ENCODE peak calls at places on chromosomes 7 and 10, in ten cellular contexts. Y is A549, Q is colonic mucosa, J is Caco-2, T is mucosa of descending colon, Z is left ventricle myocardium inferior, N is neuronal stem cell, C is PC-3, W is transverse colon, U is spleen. O is an unnamed sample. For H3K4me1, the result is how much of the 10 kb centered on the place peaks cover.

GRCh38 chr10:52729259-52730104 is 43.1 kb downstream of the MBL2 start:
- DNase-seq in T (peak), Y (peak), C (peak), Z (no peak), U (no peak), Q (no peak), N (no peak), W (no peak), J (peak), O (no peak)

GRCh38 chr7:129746857-129747529 is 135.5 kb downstream of the NRF1 start:
- DNase-seq in U (no peak), C (no peak), Q (no peak), N (no peak), Y (no peak), J (no peak), Z (no peak), W (no peak), T (no peak), O (no peak)

GRCh38 chr7:27611043-27611442 is 51.6 kb downstream of the HIBADH start:
- DNase-seq in Y (no peak), Q (no peak), Z (no peak), N (no peak), C (peak), U (no peak), J (no peak), T (no peak), W (no peak), O (no peak)

GRCh38 chr7:21543528-21544302 is 876 bp downstream of the DNAH11 start:
- DNase-seq in Z (no peak), J (no peak), U (no peak), Y (no peak), N (peak), Q (no peak), W (no peak), T (no peak), C (peak), O (no peak)

GRCh38 chr7:100679927-100680588 is 6.5 kb downstream of the GNB2 start:
- DNase-seq in Y (no peak), Q (no peak), C (no peak), N (no peak), U (no peak), J (no peak), Z (peak), W (peak), T (peak), O (no peak)

GRCh38 chr10:118572286-118573041 is 23.0 kb downstream of the PRLHR start:
- DNase-seq in T (no peak), W (no peak), Z (no peak), N (no peak), Y (no peak), U (no peak), J (no peak), Q (no peak), C (no peak), O (no peak)

GRCh38 chr7:38222481-38223096 is 44.5 kb downstream of the STARD3NL start:
- DNase-seq in C (peak), T (peak), Q (peak), Z (no peak), J (peak), U (no peak), W (no peak), Y (peak), N (peak), O (no peak)

GRCh38 chr10:132133449-132134291 is 53.1 kb upstream of the DPYSL4 start:
- DNase-seq in C (no peak), Y (no peak), Z (peak), U (peak), N (no peak), T (no peak), W (no peak), Q (no peak), J (no peak), O (peak)

GRCh38 chr10:24526085-24526649 is 197.5 kb downstream of the ARHGAP21 start:
- DNase-seq in T (no peak), C (no peak), Y (no peak), N (no peak), Q (no peak), Z (peak), W (no peak), J (no peak), U (no peak), O (no peak)

GRCh38 chr10:116104210-116104932 is 168.6 kb downstream of the GFRA1 start:
- DNase-seq in W (no peak), J (no peak), N (no peak), Z (no peak), U (no peak), C (no peak), Y (no peak), Q (no peak), T (no peak), O (no peak)

GRCh38 chr7:158482460-158482859 is 105.2 kb downstream of the PTPRN2 start:
- DNase-seq in Y (no peak), T (no peak), Z (no peak), N (no peak), Q (no peak), U (no peak), C (peak), J (no peak), W (no peak), O (no peak)

GRCh38 chr7:151432658-151433521 is 7.1 kb downstream of the CRYGN start:
- DNase-seq in Y (peak), C (no peak), N (no peak), W (no peak), J (no peak), T (no peak), Z (no peak), Q (no peak), U (no peak), O (no peak)

GRCh38 chr7:151430391-151431205 is 9.3 kb downstream of the CRYGN start:
- DNase-seq in T (no peak), N (no peak), J (no peak), Z (no peak), C (no peak), W (no peak), Q (no peak), U (peak), Y (no peak), O (no peak)

GRCh38 chr7:151429555-151430331 is 10.2 kb downstream of the CRYGN start:
- DNase-seq in Q (no peak), T (peak), Z (no peak), W (peak), N (no peak), J (no peak), U (peak), C (peak), Y (peak), O (peak)

GRCh38 chr7:151431768-151432311 is 8.1 kb downstream of the CRYGN start:
- DNase-seq in W (no peak), Y (no peak), C (no peak), Z (no peak), T (no peak), J (no peak), U (peak), N (no peak), Q (no peak), O (no peak)

GRCh38 chr7:151431281-151431767 is 8.6 kb downstream of the CRYGN start:
- DNase-seq in Z (no peak), C (no peak), N (no peak), J (no peak), Q (no peak), T (no peak), Y (no peak), U (peak), W (no peak), O (no peak)
- H3K4me1 ChIP-seq in Z (under half), C (under half), N (under half), J (under half), Q (under half), T (under half), Y (under half), U (half or more), W (under half), O (under half)

GRCh38 chr7:74477188-74477587 is 23.5 kb downstream of the GTF2IRD1 start:
- DNase-seq in Y (no peak), J (no peak), Z (no peak), N (no peak), T (no peak), W (no peak), C (no peak), U (no peak), Q (no peak), O (no peak)

GRCh38 chr7:74480861-74481417 is 27.2 kb downstream of the GTF2IRD1 start:
- DNase-seq in T (peak), Q (peak), C (no peak), N (no peak), J (peak), W (peak), U (peak), Z (peak), Y (no peak), O (peak)

GRCh38 chr7:74479961-74480829 is 26.5 kb downstream of the GTF2IRD1 start:
- DNase-seq in Q (peak), N (peak), T (peak), W (peak), U (peak), Z (peak), Y (no peak), J (no peak), C (no peak), O (peak)

GRCh38 chr7:74478671-74479065 is 25.0 kb downstream of the GTF2IRD1 start:
- DNase-seq in Q (no peak), C (no peak), T (no peak), W (no peak), N (no peak), U (no peak), Y (no peak), Z (no peak), J (no peak), O (no peak)

GRCh38 chr7:74479066-74479781 is 25.5 kb downstream of the GTF2IRD1 start:
- DNase-seq in U (no peak), Y (no peak), Z (peak), J (no peak), Q (peak), C (peak), T (peak), N (no peak), W (peak), O (peak)
- H3K4me1 ChIP-seq in U (under half), Y (half or more), Z (half or more), J (half or more), Q (under half), C (half or more), T (under half), N (under half), W (half or more), O (under half)

DNA sequence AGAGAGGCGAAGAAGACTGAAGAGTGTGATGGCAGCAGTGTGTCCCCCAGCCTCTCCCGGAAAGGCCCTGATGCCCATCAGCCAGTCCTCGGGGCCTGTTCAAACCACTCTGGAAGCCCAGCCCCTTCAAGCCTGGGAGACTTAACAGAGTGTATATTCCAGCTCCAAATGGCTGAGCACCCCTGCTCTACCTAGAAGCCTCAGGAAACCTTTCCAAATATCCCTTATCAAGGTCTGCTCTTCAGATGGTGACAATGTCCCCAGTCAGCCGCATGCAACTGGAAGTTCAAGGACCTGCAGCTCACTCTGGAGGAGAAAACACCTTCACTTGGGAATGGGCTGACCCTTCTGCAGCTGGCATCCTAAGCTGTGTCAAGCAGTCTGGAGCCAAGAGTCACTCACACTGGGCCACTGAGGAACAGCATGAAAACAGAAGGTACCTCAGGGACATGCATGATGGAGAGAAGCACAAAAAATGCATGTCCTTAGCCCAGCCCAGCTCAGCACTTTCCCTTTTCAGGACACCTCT is 10.2 kb downstream of the ANXA11 start:
- DNase-seq in W (no peak), Z (no peak), Y (no peak), C (no peak), U (no peak), Q (no peak), N (no peak), T (no peak), J (no peak), O (no peak)
- H3K4me1 ChIP-seq in W (half or more), Z (half or more), Y (half or more), C (half or more), U (half or more), Q (half or more), N (under half), T (half or more), J (half or more), O (half or more)

GRCh38 chr10:128852449-128852848 is 614.6 kb upstream of the MGMT start:
- DNase-seq in Z (no peak), U (no peak), W (no peak), Y (no peak), T (no peak), Q (no peak), C (no peak), N (no peak), J (no peak), O (no peak)
- H3K4me1 ChIP-seq in Z (half or more), U (under half), W (under half), Y (under half), T (under half), Q (under half), C (under half), N (under half), J (under half), O (under half)

GRCh38 chr7:14837216-14837615 is 65.3 kb downstream of the DGKB start:
- DNase-seq in Q (no peak), Y (no peak), U (no peak), C (peak), N (no peak), T (no peak), Z (no peak), J (no peak), W (no peak), O (no peak)

GRCh38 chr7:14836571-14837189 is 65.9 kb downstream of the DGKB start:
- DNase-seq in C (peak), N (peak), J (no peak), T (no peak), Q (no peak), Y (no peak), Z (peak), W (no peak), U (no peak), O (no peak)

GRCh38 chr7:14839307-14839706 is 63.2 kb downstream of the DGKB start:
- DNase-seq in U (no peak), N (no peak), W (no peak), Y (no peak), C (no peak), T (no peak), Z (no peak), J (no peak), Q (no peak), O (no peak)

GRCh38 chr7:14841850-14842249 is 60.7 kb downstream of the DGKB start:
- DNase-seq in Q (no peak), C (peak), N (no peak), U (no peak), Y (no peak), W (no peak), J (no peak), T (no peak), Z (no peak), O (no peak)

GRCh38 chr7:14841086-14841485 is 61.5 kb downstream of the DGKB start:
- DNase-seq in U (no peak), W (no peak), J (no peak), T (no peak), C (peak), Q (no peak), N (no peak), Y (no peak), Z (no peak), O (no peak)
- H3K4me1 ChIP-seq in U (under half), W (under half), J (under half), T (under half), C (half or more), Q (under half), N (under half), Y (under half), Z (under half), O (under half)

GRCh38 chr10:104306897-104307296 is 31.4 kb downstream of the ITPRIP start:
- DNase-seq in C (no peak), J (no peak), W (no peak), U (no peak), Q (no peak), Y (no peak), N (no peak), T (no peak), Z (no peak), O (no peak)

GRCh38 chr10:104303594-104304178 is 34.6 kb downstream of the ITPRIP start:
- DNase-seq in Q (no peak), J (no peak), C (no peak), Y (no peak), T (no peak), W (no peak), Z (no peak), N (no peak), U (no peak), O (no peak)

GRCh38 chr10:104301907-104302690 is 33.1 kb downstream of the GSTO2 start:
- DNase-seq in Y (no peak), Q (no peak), C (no peak), J (no peak), N (no peak), U (no peak), Z (no peak), W (no peak), T (no peak), O (no peak)

GRCh38 chr10:104304346-104304745 is 33.9 kb downstream of the ITPRIP start:
- DNase-seq in Z (no peak), Y (no peak), C (no peak), U (no peak), J (no peak), T (no peak), Q (no peak), W (no peak), N (no peak), O (no peak)

GRCh38 chr10:104304927-104305326 is 33.3 kb downstream of the ITPRIP start:
- DNase-seq in J (no peak), Q (no peak), Z (no peak), T (no peak), W (no peak), C (peak), Y (no peak), N (no peak), U (no peak), O (no peak)
- H3K4me1 ChIP-seq in J (under half), Q (under half), Z (half or more), T (under half), W (under half), C (under half), Y (under half), N (under half), U (half or more), O (under half)

DNA sequence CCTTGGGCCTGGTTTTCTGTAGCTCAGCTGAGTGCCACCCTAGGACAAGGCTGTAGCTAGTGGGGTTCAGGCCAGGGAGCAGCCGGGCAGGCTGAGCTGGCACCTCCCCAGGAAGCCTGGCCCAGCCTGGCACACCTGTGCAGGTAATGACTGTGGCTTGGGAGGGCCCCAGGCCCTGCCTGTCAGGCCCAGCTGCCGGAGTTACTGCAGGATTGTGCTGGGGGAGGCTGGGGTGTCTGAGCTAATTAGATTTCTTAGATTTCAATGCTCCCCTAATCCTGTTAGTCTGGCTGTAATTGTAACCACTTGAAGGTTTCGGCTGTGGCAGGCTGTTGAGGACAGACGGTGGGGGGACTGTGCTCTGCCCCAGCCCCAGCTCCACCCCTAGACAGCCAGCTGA is 6.0 kb downstream of the ZMIZ1 start:
- DNase-seq in T (peak), N (no peak), Q (peak), W (peak), J (no peak), Y (no peak), Z (no peak), U (no peak), C (no peak), O (peak)
- H3K4me1 ChIP-seq in T (half or more), N (half or more), Q (half or more), W (half or more), J (half or more), Y (half or more), Z (half or more), U (half or more), C (half or more), O (under half)

O was measured in Peyer's patch.